ENCODE peak calls at places on chromosomes 5 and 9, in nine cellular contexts. One of them, this sample, is unnamed.
A peak's percentile ranks its signal among the peaks of the same experiment; 100 is the strongest.

GRCh38 chr9:650362-650761 is 191.1 kb upstream of the DMRT1 start:
- DNase-seq in esophagus muscularis mucosa: peak; percentile 80
- DNase-seq in foreskin fibroblast: no peak
- DNase-seq in lower leg skin: no peak
- DNase-seq in dorsolateral prefrontal cortex: no peak
- DNase-seq in fibroblast of mammary gland: peak; percentile 19
- DNase-seq in mammary epithelial cell: no peak
- DNase-seq in brain microvascular endothelial cell: no peak
- DNase-seq in cardiac fibroblast: no peak
- DNase-seq in this sample: no peak

GRCh38 chr9:128420651-128421473 is at the start of gene CERCAM:
- DNase-seq in esophagus muscularis mucosa: no peak
- DNase-seq in foreskin fibroblast: peak; percentile 75
- DNase-seq in lower leg skin: no peak
- DNase-seq in dorsolateral prefrontal cortex: peak; percentile 59
- DNase-seq in fibroblast of mammary gland: peak; percentile 30
- DNase-seq in mammary epithelial cell: peak; percentile 36
- DNase-seq in brain microvascular endothelial cell: peak; percentile 19
- DNase-seq in cardiac fibroblast: peak; percentile 52
- DNase-seq in this sample: peak; percentile 18

GRCh38 chr9:97768731-97769130 is 71.6 kb upstream of the XPA start:
- DNase-seq in esophagus muscularis mucosa: no peak
- DNase-seq in foreskin fibroblast: peak; percentile 54
- DNase-seq in lower leg skin: no peak
- DNase-seq in dorsolateral prefrontal cortex: no peak
- DNase-seq in fibroblast of mammary gland: peak; percentile 50
- DNase-seq in mammary epithelial cell: peak; percentile 31
- DNase-seq in brain microvascular endothelial cell: peak; percentile 30
- DNase-seq in cardiac fibroblast: peak; percentile 23
- DNase-seq in this sample: no peak

GRCh38 chr5:110034076-110034475 is 344.3 kb downstream of the MAN2A1 start:
- DNase-seq in esophagus muscularis mucosa: no peak
- DNase-seq in foreskin fibroblast: no peak
- DNase-seq in lower leg skin: no peak
- DNase-seq in dorsolateral prefrontal cortex: no peak
- DNase-seq in fibroblast of mammary gland: no peak
- DNase-seq in mammary epithelial cell: no peak
- DNase-seq in brain microvascular endothelial cell: no peak
- DNase-seq in cardiac fibroblast: no peak
- DNase-seq in this sample: no peak

GRCh38 chr5:155676967-155677366 is 650.0 kb upstream of the SGCD start:
- DNase-seq in esophagus muscularis mucosa: no peak
- DNase-seq in foreskin fibroblast: no peak
- DNase-seq in lower leg skin: no peak
- DNase-seq in dorsolateral prefrontal cortex: no peak
- DNase-seq in fibroblast of mammary gland: no peak
- DNase-seq in mammary epithelial cell: no peak
- DNase-seq in brain microvascular endothelial cell: no peak
- DNase-seq in cardiac fibroblast: no peak
- DNase-seq in this sample: no peak

GRCh38 chr5:87829214-87829551 is 416.5 kb upstream of the CCNH start:
- DNase-seq in esophagus muscularis mucosa: no peak
- DNase-seq in foreskin fibroblast: peak; percentile 51
- DNase-seq in lower leg skin: peak; percentile 25
- DNase-seq in dorsolateral prefrontal cortex: no peak
- DNase-seq in fibroblast of mammary gland: peak; percentile 85
- DNase-seq in mammary epithelial cell: peak; percentile 52
- DNase-seq in brain microvascular endothelial cell: peak; percentile 2
- DNase-seq in cardiac fibroblast: peak; percentile 15
- DNase-seq in this sample: peak; percentile 93

GRCh38 chr9:87599901-87600610 is 102.4 kb downstream of the DAPK1 start:
- DNase-seq in esophagus muscularis mucosa: no peak
- DNase-seq in foreskin fibroblast: peak; percentile 77
- DNase-seq in lower leg skin: no peak
- DNase-seq in dorsolateral prefrontal cortex: no peak
- DNase-seq in fibroblast of mammary gland: peak; percentile 75
- DNase-seq in mammary epithelial cell: no peak
- DNase-seq in brain microvascular endothelial cell: peak; percentile 92
- DNase-seq in cardiac fibroblast: peak; percentile 91
- DNase-seq in this sample: peak; percentile 85

GRCh38 chr9:113695901-113696300 is 180.2 kb upstream of the ZNF618 start:
- DNase-seq in esophagus muscularis mucosa: no peak
- DNase-seq in foreskin fibroblast: no peak
- DNase-seq in lower leg skin: no peak
- DNase-seq in dorsolateral prefrontal cortex: no peak
- DNase-seq in fibroblast of mammary gland: peak; percentile 38
- DNase-seq in mammary epithelial cell: peak; percentile 99
- DNase-seq in brain microvascular endothelial cell: no peak
- DNase-seq in cardiac fibroblast: no peak
- DNase-seq in this sample: no peak

GRCh38 chr9:109956811-109957440 is 176.9 kb downstream of the PALM2AKAP2 start:
- DNase-seq in esophagus muscularis mucosa: no peak
- DNase-seq in foreskin fibroblast: peak; percentile 62
- DNase-seq in lower leg skin: no peak
- DNase-seq in dorsolateral prefrontal cortex: no peak
- DNase-seq in fibroblast of mammary gland: peak; percentile 20
- DNase-seq in mammary epithelial cell: no peak
- DNase-seq in brain microvascular endothelial cell: no peak
- DNase-seq in cardiac fibroblast: no peak
- DNase-seq in this sample: peak; percentile 13

GRCh38 chr5:74149395-74149794 is 491.1 kb downstream of the ENC1 start:
- DNase-seq in esophagus muscularis mucosa: no peak
- DNase-seq in foreskin fibroblast: peak; percentile 93
- DNase-seq in lower leg skin: peak; percentile 63
- DNase-seq in dorsolateral prefrontal cortex: no peak
- DNase-seq in fibroblast of mammary gland: peak; percentile 88
- DNase-seq in mammary epithelial cell: peak; percentile 25
- DNase-seq in brain microvascular endothelial cell: peak; percentile 31
- DNase-seq in cardiac fibroblast: no peak
- DNase-seq in this sample: peak; percentile 82

GRCh38 chr5:170293273-170293672 is 4.3 kb downstream of the LCP2 start:
- DNase-seq in esophagus muscularis mucosa: no peak
- DNase-seq in foreskin fibroblast: no peak
- DNase-seq in lower leg skin: no peak
- DNase-seq in dorsolateral prefrontal cortex: no peak
- DNase-seq in fibroblast of mammary gland: no peak
- DNase-seq in mammary epithelial cell: no peak
- DNase-seq in brain microvascular endothelial cell: no peak
- DNase-seq in cardiac fibroblast: no peak
- DNase-seq in this sample: no peak

GRCh38 chr5:169910393-169910792 is 69.9 kb downstream of the INSYN2B start:
- DNase-seq in esophagus muscularis mucosa: no peak
- DNase-seq in foreskin fibroblast: no peak
- DNase-seq in lower leg skin: no peak
- DNase-seq in dorsolateral prefrontal cortex: no peak
- DNase-seq in fibroblast of mammary gland: no peak
- DNase-seq in mammary epithelial cell: no peak
- DNase-seq in brain microvascular endothelial cell: no peak
- DNase-seq in cardiac fibroblast: no peak
- DNase-seq in this sample: no peak

GRCh38 chr9:131045300-131046092 is 36.5 kb downstream of the LAMC3 start:
- DNase-seq in esophagus muscularis mucosa: no peak
- DNase-seq in foreskin fibroblast: peak; percentile 18
- DNase-seq in lower leg skin: no peak
- DNase-seq in dorsolateral prefrontal cortex: no peak
- DNase-seq in fibroblast of mammary gland: peak; percentile 10
- DNase-seq in mammary epithelial cell: no peak
- DNase-seq in brain microvascular endothelial cell: no peak
- DNase-seq in cardiac fibroblast: no peak
- DNase-seq in this sample: no peak

DNA sequence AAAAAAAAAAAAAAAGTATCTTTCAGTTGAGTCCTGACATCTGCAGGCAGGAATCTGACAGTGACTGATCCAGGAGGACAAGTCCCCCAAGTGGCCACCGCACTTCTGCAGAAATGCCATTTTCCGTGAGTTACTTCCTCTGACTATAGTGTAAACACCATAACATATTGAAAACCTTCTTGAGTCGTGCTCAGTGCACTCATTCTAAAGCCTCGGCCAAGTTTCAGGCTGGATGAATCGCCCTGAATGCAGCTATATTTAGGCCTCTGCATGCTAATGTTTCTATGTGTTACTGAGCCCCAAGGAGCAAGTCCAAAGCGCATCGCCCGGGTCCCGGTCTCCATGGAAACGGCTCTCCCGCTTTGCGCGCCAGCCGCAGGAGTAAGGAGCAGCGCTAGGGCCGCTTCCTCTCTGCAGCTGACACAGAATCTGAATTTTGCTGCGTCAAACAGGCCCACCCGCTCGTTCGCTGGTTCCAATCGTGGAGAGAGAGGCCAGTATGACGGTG is 335.4 kb downstream of the MSX2 start:
- DNase-seq in esophagus muscularis mucosa: peak; percentile 91
- DNase-seq in foreskin fibroblast: no peak
- DNase-seq in lower leg skin: no peak
- DNase-seq in dorsolateral prefrontal cortex: peak; percentile 58
- DNase-seq in fibroblast of mammary gland: no peak
- DNase-seq in mammary epithelial cell: no peak
- DNase-seq in brain microvascular endothelial cell: peak; percentile 7
- DNase-seq in cardiac fibroblast: no peak
- DNase-seq in this sample: peak; percentile 80
- H3K4me3 ChIP-seq in esophagus muscularis mucosa: peak overlapping the region; percentile 33
- H3K4me3 ChIP-seq in foreskin fibroblast: no peak overlapping the region
- H3K4me3 ChIP-seq in lower leg skin: no peak overlapping the region
- H3K4me3 ChIP-seq in dorsolateral prefrontal cortex: peak overlapping the region; percentile 16
- H3K4me3 ChIP-seq in fibroblast of mammary gland: no peak overlapping the region
- H3K4me3 ChIP-seq in mammary epithelial cell: no peak overlapping the region
- H3K4me3 ChIP-seq in brain microvascular endothelial cell: no peak overlapping the region
- H3K4me3 ChIP-seq in cardiac fibroblast: no peak overlapping the region
- H3K4me3 ChIP-seq in this sample: peak overlapping the region; percentile 12

DNA sequence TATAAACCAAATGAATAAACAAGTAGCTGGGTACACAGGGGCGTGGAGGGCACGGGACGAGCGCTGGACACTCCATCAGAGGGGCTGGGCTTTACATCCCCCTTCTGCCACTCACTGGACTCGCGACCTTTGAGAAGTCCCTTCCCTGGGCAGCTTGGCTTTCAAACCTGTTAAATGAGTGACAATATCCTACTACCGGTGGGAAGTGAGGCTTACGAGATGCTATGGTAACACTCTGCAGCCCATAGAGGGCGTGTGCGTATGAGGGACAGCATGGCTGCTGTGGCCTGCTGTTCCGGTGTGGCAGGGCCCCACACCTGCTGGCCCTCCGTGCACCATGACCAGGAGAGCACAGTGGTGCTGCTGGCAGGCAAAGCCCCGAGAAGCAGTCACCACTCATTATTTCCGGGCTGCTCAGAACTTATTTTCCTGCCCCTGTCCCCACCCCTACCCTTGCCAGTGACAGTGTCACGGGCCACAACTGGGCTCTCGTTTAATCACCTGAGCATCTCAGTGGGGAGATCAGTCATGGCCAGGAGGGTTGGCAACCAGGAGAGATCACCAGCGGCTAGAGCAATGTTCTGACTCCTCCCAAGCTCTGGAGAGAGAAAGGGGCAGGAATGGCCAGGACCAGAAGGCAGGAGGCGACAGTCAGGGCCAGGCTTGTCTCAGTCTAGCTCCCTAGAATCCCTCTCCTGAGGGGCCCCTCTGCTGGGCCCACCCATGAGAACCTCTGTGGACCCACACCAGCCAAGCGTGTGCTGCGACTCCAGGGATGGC is 10.5 kb downstream of the CLTB start:
- DNase-seq in esophagus muscularis mucosa: no peak
- DNase-seq in foreskin fibroblast: no peak
- DNase-seq in lower leg skin: no peak
- DNase-seq in dorsolateral prefrontal cortex: no peak
- DNase-seq in fibroblast of mammary gland: no peak
- DNase-seq in mammary epithelial cell: no peak
- DNase-seq in brain microvascular endothelial cell: no peak
- DNase-seq in cardiac fibroblast: no peak
- DNase-seq in this sample: no peak
- TF ChIP-seq CTCF in esophagus muscularis mucosa: no peak
- TF ChIP-seq CTCF in foreskin fibroblast: no peak
- TF ChIP-seq CTCF in lower leg skin: no peak
- TF ChIP-seq CTCF in dorsolateral prefrontal cortex: no peak
- TF ChIP-seq CTCF in fibroblast of mammary gland: no peak
- TF ChIP-seq CTCF in mammary epithelial cell: no peak
- TF ChIP-seq CTCF in brain microvascular endothelial cell: peak; percentile 30
- TF ChIP-seq CTCF in cardiac fibroblast: no peak
- TF ChIP-seq CTCF in this sample: no peak

GRCh38 chr5:139019880-139020279 is 144.7 kb upstream of the LRRTM2 start:
- DNase-seq in esophagus muscularis mucosa: peak; percentile 53
- DNase-seq in foreskin fibroblast: no peak
- DNase-seq in lower leg skin: no peak
- DNase-seq in dorsolateral prefrontal cortex: no peak
- DNase-seq in fibroblast of mammary gland: no peak
- DNase-seq in mammary epithelial cell: no peak
- DNase-seq in brain microvascular endothelial cell: peak; percentile 39
- DNase-seq in cardiac fibroblast: peak; percentile 84
- DNase-seq in this sample: peak; percentile 18

GRCh38 chr5:139014726-139015125 is 139.6 kb upstream of the LRRTM2 start:
- DNase-seq in esophagus muscularis mucosa: no peak
- DNase-seq in foreskin fibroblast: peak; percentile 81
- DNase-seq in lower leg skin: no peak
- DNase-seq in dorsolateral prefrontal cortex: no peak
- DNase-seq in fibroblast of mammary gland: peak; percentile 93
- DNase-seq in mammary epithelial cell: peak; percentile 83
- DNase-seq in brain microvascular endothelial cell: peak; percentile 89
- DNase-seq in cardiac fibroblast: peak; percentile 63
- DNase-seq in this sample: peak; percentile 88

GRCh38 chr5:139021346-139021745 is 146.2 kb upstream of the LRRTM2 start:
- DNase-seq in esophagus muscularis mucosa: peak; percentile 26
- DNase-seq in foreskin fibroblast: no peak
- DNase-seq in lower leg skin: no peak
- DNase-seq in dorsolateral prefrontal cortex: no peak
- DNase-seq in fibroblast of mammary gland: no peak
- DNase-seq in mammary epithelial cell: no peak
- DNase-seq in brain microvascular endothelial cell: no peak
- DNase-seq in cardiac fibroblast: no peak
- DNase-seq in this sample: no peak

GRCh38 chr5:139016186-139016585 is 141.1 kb upstream of the LRRTM2 start:
- DNase-seq in esophagus muscularis mucosa: no peak
- DNase-seq in foreskin fibroblast: no peak
- DNase-seq in lower leg skin: no peak
- DNase-seq in dorsolateral prefrontal cortex: no peak
- DNase-seq in fibroblast of mammary gland: no peak
- DNase-seq in mammary epithelial cell: no peak
- DNase-seq in brain microvascular endothelial cell: no peak
- DNase-seq in cardiac fibroblast: no peak
- DNase-seq in this sample: no peak

DNA sequence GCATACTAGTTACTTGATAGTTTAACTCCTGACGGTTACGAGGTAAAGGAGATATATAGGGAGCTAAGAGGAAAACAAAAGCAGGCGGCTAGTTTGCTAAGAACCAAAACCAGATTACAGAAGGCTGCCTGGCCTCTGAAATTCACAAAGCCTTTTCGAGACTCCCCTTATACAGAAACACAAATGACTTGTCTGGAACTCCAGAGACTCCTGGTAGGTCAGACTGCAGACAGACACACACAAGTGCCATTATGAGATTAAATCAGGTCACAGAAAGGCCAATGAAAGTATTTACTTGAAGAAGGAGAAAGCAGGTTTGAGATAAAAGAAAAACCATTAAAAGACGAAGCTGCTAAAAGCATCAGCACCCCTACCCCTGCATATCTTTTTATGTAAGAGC is 142.5 kb upstream of the LRRTM2 start:
- DNase-seq in esophagus muscularis mucosa: peak; percentile 80
- DNase-seq in foreskin fibroblast: no peak
- DNase-seq in lower leg skin: no peak
- DNase-seq in dorsolateral prefrontal cortex: no peak
- DNase-seq in fibroblast of mammary gland: no peak
- DNase-seq in mammary epithelial cell: no peak
- DNase-seq in brain microvascular endothelial cell: no peak
- DNase-seq in cardiac fibroblast: no peak
- DNase-seq in this sample: no peak
- H3K4me3 ChIP-seq in esophagus muscularis mucosa: no peak overlapping the region
- H3K4me3 ChIP-seq in foreskin fibroblast: no peak overlapping the region
- H3K4me3 ChIP-seq in lower leg skin: no peak overlapping the region
- H3K4me3 ChIP-seq in dorsolateral prefrontal cortex: no peak overlapping the region
- H3K4me3 ChIP-seq in fibroblast of mammary gland: no peak overlapping the region
- H3K4me3 ChIP-seq in mammary epithelial cell: no peak overlapping the region
- H3K4me3 ChIP-seq in brain microvascular endothelial cell: no peak overlapping the region
- H3K4me3 ChIP-seq in cardiac fibroblast: no peak overlapping the region
- H3K4me3 ChIP-seq in this sample: no peak overlapping the region

GRCh38 chr5:131796793-131797693 is at the start of gene FNIP1:
- DNase-seq in esophagus muscularis mucosa: peak; percentile 100
- DNase-seq in foreskin fibroblast: peak; percentile 99
- DNase-seq in lower leg skin: peak; percentile 100
- DNase-seq in dorsolateral prefrontal cortex: peak; percentile 99
- DNase-seq in fibroblast of mammary gland: peak; percentile 92
- DNase-seq in mammary epithelial cell: peak; percentile 97
- DNase-seq in brain microvascular endothelial cell: peak; percentile 98
- DNase-seq in cardiac fibroblast: peak; percentile 98
- DNase-seq in this sample: peak; percentile 98
- TF ChIP-seq CTCF in esophagus muscularis mucosa: no peak
- TF ChIP-seq CTCF in foreskin fibroblast: no peak
- TF ChIP-seq CTCF in lower leg skin: no peak
- TF ChIP-seq CTCF in dorsolateral prefrontal cortex: no peak
- TF ChIP-seq CTCF in fibroblast of mammary gland: no peak
- TF ChIP-seq CTCF in mammary epithelial cell: no peak
- TF ChIP-seq CTCF in brain microvascular endothelial cell: peak; percentile 11
- TF ChIP-seq CTCF in cardiac fibroblast: no peak
- TF ChIP-seq CTCF in this sample: no peak

This sample was measured in astrocyte of the spinal cord.